ENCODE peak calls at places on chromosomes 3 and 15, in eight cellular contexts. One of them, this sample, is unnamed. For H3K36me3, the result is how much of the 10 kb centered on the place peaks cover.

GRCh38 chr15:64792282-64792681 is 16.9 kb upstream of the RBPMS2 start:
- DNase-seq in A673: no peak
- DNase-seq in WERI-Rb-1: no peak
- DNase-seq in osteoblast: peak
- DNase-seq in lower lobe of right lung: no peak
- DNase-seq in brain microvascular endothelial cell: no peak
- DNase-seq in psoas muscle: no peak
- DNase-seq in CD8-positive, alpha-beta T cell: no peak
- DNase-seq in this sample: no peak

GRCh38 chr3:53748512-53749271 is 97.5 kb downstream of the CHDH start:
- DNase-seq in osteoblast: no peak
- DNase-seq in brain microvascular endothelial cell: no peak
- DNase-seq in lower lobe of right lung: no peak
- DNase-seq in A673: peak
- DNase-seq in WERI-Rb-1: no peak
- DNase-seq in CD8-positive, alpha-beta T cell: no peak
- DNase-seq in psoas muscle: no peak
- DNase-seq in this sample: no peak

GRCh38 chr3:57977755-57978715 is 30.2 kb upstream of the FLNB start:
- DNase-seq in WERI-Rb-1: no peak
- DNase-seq in psoas muscle: no peak
- DNase-seq in A673: no peak
- DNase-seq in osteoblast: peak
- DNase-seq in lower lobe of right lung: no peak
- DNase-seq in brain microvascular endothelial cell: no peak
- DNase-seq in CD8-positive, alpha-beta T cell: no peak
- DNase-seq in this sample: no peak

GRCh38 chr15:35912196-35912595 is 366.2 kb upstream of the DPH6 start:
- DNase-seq in psoas muscle: no peak
- DNase-seq in lower lobe of right lung: no peak
- DNase-seq in brain microvascular endothelial cell: peak
- DNase-seq in osteoblast: no peak
- DNase-seq in A673: peak
- DNase-seq in WERI-Rb-1: no peak
- DNase-seq in CD8-positive, alpha-beta T cell: no peak
- DNase-seq in this sample: no peak

GRCh38 chr3:163890661-163891060 is 1187.6 kb downstream of the SI start:
- DNase-seq in A673: peak
- DNase-seq in osteoblast: no peak
- DNase-seq in psoas muscle: no peak
- DNase-seq in CD8-positive, alpha-beta T cell: no peak
- DNase-seq in lower lobe of right lung: no peak
- DNase-seq in WERI-Rb-1: no peak
- DNase-seq in brain microvascular endothelial cell: no peak
- DNase-seq in this sample: no peak

GRCh38 chr15:58460872-58461271 is 29.1 kb downstream of the LIPC start:
- DNase-seq in psoas muscle: no peak
- DNase-seq in CD8-positive, alpha-beta T cell: no peak
- DNase-seq in A673: no peak
- DNase-seq in osteoblast: no peak
- DNase-seq in lower lobe of right lung: no peak
- DNase-seq in brain microvascular endothelial cell: no peak
- DNase-seq in WERI-Rb-1: no peak
- DNase-seq in this sample: no peak

GRCh38 chr3:159632847-159633246 is 355.8 kb upstream of the IL12A start:
- DNase-seq in osteoblast: no peak
- DNase-seq in CD8-positive, alpha-beta T cell: no peak
- DNase-seq in psoas muscle: no peak
- DNase-seq in A673: no peak
- DNase-seq in WERI-Rb-1: no peak
- DNase-seq in brain microvascular endothelial cell: no peak
- DNase-seq in lower lobe of right lung: no peak
- DNase-seq in this sample: no peak

GRCh38 chr3:52323526-52324295 is 7.6 kb downstream of the DNAH1 start:
- DNase-seq in psoas muscle: no peak
- DNase-seq in lower lobe of right lung: no peak
- DNase-seq in osteoblast: peak
- DNase-seq in brain microvascular endothelial cell: no peak
- DNase-seq in WERI-Rb-1: no peak
- DNase-seq in CD8-positive, alpha-beta T cell: no peak
- DNase-seq in A673: no peak
- DNase-seq in this sample: no peak

GRCh38 chr3:46542801-46543201 is 23.3 kb downstream of the LRRC2 start:
- DNase-seq in lower lobe of right lung: no peak
- DNase-seq in WERI-Rb-1: peak
- DNase-seq in A673: no peak
- DNase-seq in psoas muscle: no peak
- DNase-seq in osteoblast: peak
- DNase-seq in CD8-positive, alpha-beta T cell: no peak
- DNase-seq in brain microvascular endothelial cell: no peak
- DNase-seq in this sample: no peak

DNA sequence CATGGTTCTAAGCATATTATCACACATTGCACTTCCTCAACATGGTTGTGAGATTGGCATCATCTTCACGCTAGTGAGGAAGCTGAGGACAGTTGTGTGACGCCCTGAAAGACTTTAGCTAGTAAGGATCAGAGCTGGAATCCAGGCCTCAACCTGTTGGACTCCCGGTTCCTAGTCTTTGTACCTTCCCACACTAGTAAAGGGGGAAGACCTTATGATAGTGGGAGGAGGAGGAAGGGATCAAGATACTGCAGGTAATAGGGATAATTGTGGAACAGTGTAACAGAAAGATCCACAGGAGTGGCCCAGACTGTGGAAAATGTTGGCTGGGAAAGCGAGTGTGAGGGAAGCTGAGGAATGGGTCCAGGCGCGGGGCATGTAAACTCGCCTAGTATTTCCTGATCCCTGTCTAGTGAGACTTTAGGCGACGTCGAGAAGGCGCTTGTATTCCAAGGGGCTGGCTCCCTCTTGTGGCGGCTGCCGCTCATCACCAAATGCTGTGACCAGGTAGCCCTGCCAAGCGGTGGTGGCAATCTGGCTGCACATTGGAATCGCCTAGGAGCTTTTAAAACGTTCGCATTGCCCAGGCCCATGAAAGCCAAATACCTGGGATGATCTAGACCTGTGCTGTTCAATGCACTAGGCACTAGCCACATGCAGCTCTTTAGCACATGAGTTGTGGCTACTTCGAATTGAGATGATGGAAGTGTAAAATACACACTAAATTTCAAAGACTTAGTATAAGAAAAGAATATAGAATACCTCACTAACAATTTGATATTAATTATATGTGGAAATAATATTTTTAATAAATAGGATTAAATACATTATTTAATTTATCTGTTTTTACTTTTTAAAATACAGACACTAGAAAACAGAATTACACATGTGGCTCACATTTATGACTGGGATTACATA is 38.8 kb upstream of the CLDN18 start:
- DNase-seq in CD8-positive, alpha-beta T cell: peak
- DNase-seq in lower lobe of right lung: peak
- DNase-seq in WERI-Rb-1: peak
- DNase-seq in psoas muscle: peak
- DNase-seq in osteoblast: peak
- DNase-seq in brain microvascular endothelial cell: peak
- DNase-seq in A673: peak
- DNase-seq in this sample: peak
- TF ChIP-seq CTCF in CD8-positive, alpha-beta T cell: peak
- TF ChIP-seq CTCF in lower lobe of right lung: peak
- TF ChIP-seq CTCF in WERI-Rb-1: peak
- TF ChIP-seq CTCF in psoas muscle: peak
- TF ChIP-seq CTCF in osteoblast: peak
- TF ChIP-seq CTCF in brain microvascular endothelial cell: peak
- TF ChIP-seq CTCF in A673: peak
- TF ChIP-seq CTCF in this sample: peak

GRCh38 chr3:172140499-172141391 is 101.4 kb downstream of the FNDC3B start:
- DNase-seq in osteoblast: peak
- DNase-seq in lower lobe of right lung: no peak
- DNase-seq in WERI-Rb-1: no peak
- DNase-seq in A673: peak
- DNase-seq in psoas muscle: no peak
- DNase-seq in brain microvascular endothelial cell: peak
- DNase-seq in CD8-positive, alpha-beta T cell: no peak
- DNase-seq in this sample: no peak

GRCh38 chr3:172139528-172140276 is 100.3 kb downstream of the FNDC3B start:
- DNase-seq in A673: no peak
- DNase-seq in psoas muscle: no peak
- DNase-seq in lower lobe of right lung: no peak
- DNase-seq in CD8-positive, alpha-beta T cell: no peak
- DNase-seq in WERI-Rb-1: no peak
- DNase-seq in osteoblast: no peak
- DNase-seq in brain microvascular endothelial cell: no peak
- DNase-seq in this sample: no peak

GRCh38 chr3:172137287-172138030 is 98.1 kb downstream of the FNDC3B start:
- DNase-seq in lower lobe of right lung: no peak
- DNase-seq in A673: no peak
- DNase-seq in WERI-Rb-1: no peak
- DNase-seq in brain microvascular endothelial cell: no peak
- DNase-seq in osteoblast: no peak
- DNase-seq in psoas muscle: no peak
- DNase-seq in CD8-positive, alpha-beta T cell: no peak
- DNase-seq in this sample: no peak

GRCh38 chr3:172138031-172138538 is 98.7 kb downstream of the FNDC3B start:
- DNase-seq in WERI-Rb-1: no peak
- DNase-seq in lower lobe of right lung: no peak
- DNase-seq in A673: no peak
- DNase-seq in CD8-positive, alpha-beta T cell: no peak
- DNase-seq in osteoblast: no peak
- DNase-seq in brain microvascular endothelial cell: peak
- DNase-seq in psoas muscle: no peak
- DNase-seq in this sample: no peak

GRCh38 chr3:172138792-172139507 is 99.6 kb downstream of the FNDC3B start:
- DNase-seq in brain microvascular endothelial cell: peak
- DNase-seq in A673: peak
- DNase-seq in CD8-positive, alpha-beta T cell: no peak
- DNase-seq in osteoblast: no peak
- DNase-seq in lower lobe of right lung: peak
- DNase-seq in psoas muscle: peak
- DNase-seq in WERI-Rb-1: no peak
- DNase-seq in this sample: no peak
- H3K27ac ChIP-seq in brain microvascular endothelial cell: peak
- H3K27ac ChIP-seq in A673: peak
- H3K27ac ChIP-seq in CD8-positive, alpha-beta T cell: no peak
- H3K27ac ChIP-seq in osteoblast: peak
- H3K27ac ChIP-seq in lower lobe of right lung: peak
- H3K27ac ChIP-seq in psoas muscle: peak
- H3K27ac ChIP-seq in WERI-Rb-1: no peak
- H3K27ac ChIP-seq in this sample: peak

DNA sequence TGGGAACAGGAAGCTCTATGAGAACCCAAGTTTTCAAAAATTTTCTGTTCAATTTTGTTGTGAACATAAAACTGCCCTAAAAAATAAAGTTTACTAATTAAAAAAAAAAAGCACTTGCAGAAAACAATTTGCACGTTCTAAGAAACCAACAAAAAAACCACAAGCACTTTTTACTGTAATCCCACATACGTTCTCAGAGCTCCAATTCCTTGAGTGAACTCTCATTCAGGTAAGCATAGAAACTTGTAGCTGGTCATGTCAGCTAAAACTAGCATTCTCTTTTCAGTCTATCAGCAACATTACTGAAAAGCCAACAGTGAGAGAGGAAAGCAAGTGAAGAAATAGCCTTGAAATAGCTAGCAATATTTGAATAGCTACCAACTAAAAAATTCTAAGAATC is 11.5 kb upstream of the TMF1 start:
- DNase-seq in CD8-positive, alpha-beta T cell: no peak
- DNase-seq in A673: no peak
- DNase-seq in psoas muscle: no peak
- DNase-seq in osteoblast: no peak
- DNase-seq in brain microvascular endothelial cell: no peak
- DNase-seq in WERI-Rb-1: no peak
- DNase-seq in lower lobe of right lung: no peak
- DNase-seq in this sample: no peak
- H3K36me3 ChIP-seq in CD8-positive, alpha-beta T cell: under half
- H3K36me3 ChIP-seq in A673: under half
- H3K36me3 ChIP-seq in psoas muscle: under half
- H3K36me3 ChIP-seq in osteoblast: half or more
- H3K36me3 ChIP-seq in brain microvascular endothelial cell: under half
- H3K36me3 ChIP-seq in WERI-Rb-1: under half
- H3K36me3 ChIP-seq in lower lobe of right lung: half or more
- H3K36me3 ChIP-seq in this sample: half or more

GRCh38 chr3:148970311-148970710 is 21.0 kb upstream of the GYG1 start:
- DNase-seq in brain microvascular endothelial cell: no peak
- DNase-seq in WERI-Rb-1: peak
- DNase-seq in osteoblast: no peak
- DNase-seq in A673: no peak
- DNase-seq in psoas muscle: no peak
- DNase-seq in CD8-positive, alpha-beta T cell: no peak
- DNase-seq in lower lobe of right lung: no peak
- DNase-seq in this sample: no peak

GRCh38 chr3:148971819-148972218 is 19.5 kb upstream of the GYG1 start:
- DNase-seq in A673: no peak
- DNase-seq in WERI-Rb-1: no peak
- DNase-seq in psoas muscle: no peak
- DNase-seq in lower lobe of right lung: no peak
- DNase-seq in CD8-positive, alpha-beta T cell: no peak
- DNase-seq in brain microvascular endothelial cell: no peak
- DNase-seq in osteoblast: peak
- DNase-seq in this sample: no peak

GRCh38 chr3:148975696-148976095 is 15.6 kb upstream of the GYG1 start:
- DNase-seq in CD8-positive, alpha-beta T cell: no peak
- DNase-seq in osteoblast: no peak
- DNase-seq in A673: no peak
- DNase-seq in lower lobe of right lung: no peak
- DNase-seq in brain microvascular endothelial cell: no peak
- DNase-seq in psoas muscle: no peak
- DNase-seq in WERI-Rb-1: no peak
- DNase-seq in this sample: no peak

GRCh38 chr3:148974726-148975125 is 16.6 kb upstream of the GYG1 start:
- DNase-seq in brain microvascular endothelial cell: no peak
- DNase-seq in A673: no peak
- DNase-seq in osteoblast: no peak
- DNase-seq in psoas muscle: no peak
- DNase-seq in CD8-positive, alpha-beta T cell: no peak
- DNase-seq in lower lobe of right lung: no peak
- DNase-seq in WERI-Rb-1: no peak
- DNase-seq in this sample: no peak

GRCh38 chr3:148975277-148975676 is 16.1 kb upstream of the GYG1 start:
- DNase-seq in CD8-positive, alpha-beta T cell: no peak
- DNase-seq in psoas muscle: peak
- DNase-seq in A673: no peak
- DNase-seq in osteoblast: peak
- DNase-seq in lower lobe of right lung: no peak
- DNase-seq in brain microvascular endothelial cell: no peak
- DNase-seq in WERI-Rb-1: no peak
- DNase-seq in this sample: no peak
- TF ChIP-seq CTCF in CD8-positive, alpha-beta T cell: no peak
- TF ChIP-seq CTCF in psoas muscle: no peak
- TF ChIP-seq CTCF in A673: no peak
- TF ChIP-seq CTCF in osteoblast: no peak
- TF ChIP-seq CTCF in lower lobe of right lung: no peak
- TF ChIP-seq CTCF in brain microvascular endothelial cell: no peak
- TF ChIP-seq CTCF in WERI-Rb-1: no peak
- TF ChIP-seq CTCF in this sample: no peak

GRCh38 chr3:123390865-123391613 is 57.9 kb downstream of the ADCY5 start:
- DNase-seq in WERI-Rb-1: no peak
- DNase-seq in osteoblast: no peak
- DNase-seq in psoas muscle: peak
- DNase-seq in CD8-positive, alpha-beta T cell: no peak
- DNase-seq in brain microvascular endothelial cell: no peak
- DNase-seq in A673: no peak
- DNase-seq in lower lobe of right lung: no peak
- DNase-seq in this sample: no peak
- H3K27ac ChIP-seq in WERI-Rb-1: no peak
- H3K27ac ChIP-seq in osteoblast: no peak
- H3K27ac ChIP-seq in psoas muscle: no peak
- H3K27ac ChIP-seq in CD8-positive, alpha-beta T cell: no peak
- H3K27ac ChIP-seq in brain microvascular endothelial cell: no peak
- H3K27ac ChIP-seq in A673: no peak
- H3K27ac ChIP-seq in lower lobe of right lung: no peak
- H3K27ac ChIP-seq in this sample: no peak

GRCh38 chr3:20111836-20112235 is 71.6 kb downstream of the KAT2B start:
- DNase-seq in psoas muscle: no peak
- DNase-seq in osteoblast: no peak
- DNase-seq in WERI-Rb-1: no peak
- DNase-seq in A673: no peak
- DNase-seq in brain microvascular endothelial cell: peak
- DNase-seq in lower lobe of right lung: no peak
- DNase-seq in CD8-positive, alpha-beta T cell: no peak
- DNase-seq in this sample: no peak
- H3K36me3 ChIP-seq in psoas muscle: under half
- H3K36me3 ChIP-seq in osteoblast: under half
- H3K36me3 ChIP-seq in WERI-Rb-1: under half
- H3K36me3 ChIP-seq in A673: under half
- H3K36me3 ChIP-seq in brain microvascular endothelial cell: under half
- H3K36me3 ChIP-seq in lower lobe of right lung: under half
- H3K36me3 ChIP-seq in CD8-positive, alpha-beta T cell: under half
- H3K36me3 ChIP-seq in this sample: under half

This sample was measured in upper lobe of right lung.